ENCODE peak calls at places on chromosome 16, in six cellular contexts. U, D, B, L, T and E are unnamed samples.

GRCh38 chr16:19859166-19859565 is 25.5 kb downstream of the GPRC5B start:
- DNase-seq in T (no peak), U (no peak), B (no peak), L (no peak), D (no peak), E (no peak)

GRCh38 chr16:56534847-56535383 is 15.1 kb upstream of the BBS2 start:
- DNase-seq in B (no peak), L (no peak), D (no peak), T (no peak), U (no peak), E (no peak)

GRCh38 chr16:86479419-86479818 is 30.9 kb upstream of the FOXF1 start:
- DNase-seq in D (no peak), U (no peak), L (peak; percentile 88), T (no peak), B (no peak), E (peak; percentile 92)

GRCh38 chr16:48432136-48432535 is 46.9 kb upstream of the SIAH1 start:
- DNase-seq in L (no peak), T (no peak), U (no peak), B (no peak), D (no peak), E (no peak)

GRCh38 chr16:83996481-83997252 is 28.6 kb downstream of the NECAB2 start:
- DNase-seq in T (no peak), B (no peak), L (no peak), U (no peak), D (no peak), E (no peak)

GRCh38 chr16:17633146-17633966 is 162.6 kb upstream of the XYLT1 start:
- DNase-seq in U (no peak), T (no peak), L (no peak), B (no peak), D (no peak), E (peak; percentile 46)

GRCh38 chr16:90046122-90046970 is 27.1 kb upstream of the DBNDD1 start:
- DNase-seq in L (no peak), T (no peak), D (no peak), B (no peak), U (peak; percentile 55), E (no peak)

GRCh38 chr16:23509763-23510153 is 536 bp downstream of the GGA2 start:
- DNase-seq in B (no peak), T (no peak), D (peak; percentile 9), U (no peak), L (peak; percentile 39), E (peak; percentile 38)

GRCh38 chr16:2826591-2827480 is 3.3 kb upstream of the ZG16B start:
- DNase-seq in T (no peak), L (no peak), U (no peak), B (no peak), D (no peak), E (no peak)

GRCh38 chr16:34803683-34804416 is 1344.4 kb downstream of the TP53TG3F start:
- DNase-seq in L (no peak), D (no peak), U (peak; percentile 4), T (no peak), B (no peak), E (no peak)

GRCh38 chr16:53865492-53865863 is 161.5 kb downstream of the FTO start:
- DNase-seq in D (no peak), B (no peak), U (no peak), L (peak; percentile 64), T (no peak), E (no peak)

GRCh38 chr16:65621640-65622039 is 499.8 kb upstream of the CDH11 start:
- DNase-seq in U (peak; percentile 21), B (no peak), T (no peak), L (no peak), D (no peak), E (no peak)

GRCh38 chr16:83744521-83744981 is 63.2 kb upstream of the HSBP1 start:
- DNase-seq in B (no peak), T (no peak), U (no peak), D (no peak), L (peak; percentile 94), E (peak; percentile 4)

GRCh38 chr16:85422374-85423185 is 190.5 kb upstream of the GSE1 start:
- DNase-seq in D (no peak), L (no peak), U (peak; percentile 25), T (no peak), B (no peak), E (no peak)

GRCh38 chr16:24609417-24609739 is 70.0 kb downstream of the RBBP6 start:
- DNase-seq in D (no peak), L (no peak), B (no peak), U (no peak), T (no peak), E (no peak)

GRCh38 chr16:8585942-8586341 is 4.4 kb downstream of the TMEM114 start:
- DNase-seq in U (no peak), B (no peak), L (no peak), T (no peak), D (no peak), E (no peak)

GRCh38 chr16:76583995-76584394 is 306.8 kb downstream of the CNTNAP4 start:
- DNase-seq in U (peak; percentile 20), B (no peak), L (no peak), T (no peak), D (no peak), E (no peak)

GRCh38 chr16:81703177-81704155 is 75.6 kb upstream of the PLCG2 start:
- DNase-seq in L (peak; percentile 75), U (no peak), B (no peak), T (peak; percentile 49), D (no peak), E (peak; percentile 96)

GRCh38 chr16:69073181-69073669 is 32.2 kb upstream of the HAS3 start:
- DNase-seq in D (no peak), U (no peak), B (no peak), L (peak; percentile 91), T (peak; percentile 73), E (peak; percentile 82)

GRCh38 chr16:10504404-10504885 is 76.0 kb downstream of the EMP2 start:
- DNase-seq in D (no peak), U (no peak), L (no peak), B (no peak), T (no peak), E (no peak)

GRCh38 chr16:12951392-12951791 is 50.0 kb downstream of the SHISA9 start:
- DNase-seq in T (no peak), D (no peak), L (no peak), U (no peak), B (no peak), E (no peak)

GRCh38 chr16:66293207-66293735 is 73.2 kb upstream of the CDH5 start:
- DNase-seq in L (no peak), D (no peak), B (no peak), U (no peak), T (no peak), E (no peak)